ENCODE peak calls at places on chromosomes 7 and 10, in four cellular contexts. One of them, this sample, is unnamed.

GRCh38 chr7:44449531-44449930 is 40.9 kb downstream of the NUDCD3 start:
- DNase-seq in A549: no peak
- DNase-seq in CD4-positive, alpha-beta memory T cell: no peak
- DNase-seq in ovary: no peak
- DNase-seq in this sample: no peak

GRCh38 chr10:86366033-86366901 is at the start of gene GRID1:
- DNase-seq in CD4-positive, alpha-beta memory T cell: no peak
- DNase-seq in ovary: peak
- DNase-seq in A549: no peak
- DNase-seq in this sample: peak

GRCh38 chr7:112877671-112878460 is 87.7 kb upstream of the TMEM168 start:
- DNase-seq in A549: no peak
- DNase-seq in ovary: no peak
- DNase-seq in CD4-positive, alpha-beta memory T cell: no peak
- DNase-seq in this sample: no peak

GRCh38 chr7:110534241-110534931 is 556.5 kb upstream of the LRRN3 start:
- DNase-seq in ovary: no peak
- DNase-seq in CD4-positive, alpha-beta memory T cell: no peak
- DNase-seq in A549: peak
- DNase-seq in this sample: peak

GRCh38 chr7:151025924-151026671 is 1.8 kb upstream of the ATG9B start:
- DNase-seq in ovary: no peak
- DNase-seq in A549: peak
- DNase-seq in CD4-positive, alpha-beta memory T cell: no peak
- DNase-seq in this sample: no peak

GRCh38 chr7:148772297-148773089 is 73.8 kb downstream of the CUL1 start:
- DNase-seq in CD4-positive, alpha-beta memory T cell: no peak
- DNase-seq in ovary: no peak
- DNase-seq in A549: peak
- DNase-seq in this sample: no peak

GRCh38 chr10:86343761-86344160 is 22.8 kb downstream of the GRID1 start:
- DNase-seq in CD4-positive, alpha-beta memory T cell: no peak
- DNase-seq in ovary: peak
- DNase-seq in A549: no peak
- DNase-seq in this sample: no peak

GRCh38 chr10:86969421-86970041 is 1.2 kb downstream of the ADIRF start:
- DNase-seq in CD4-positive, alpha-beta memory T cell: no peak
- DNase-seq in ovary: peak
- DNase-seq in A549: no peak
- DNase-seq in this sample: no peak

GRCh38 chr7:100208911-100209408 is 10.8 kb upstream of the PVRIG start:
- DNase-seq in A549: no peak
- DNase-seq in CD4-positive, alpha-beta memory T cell: no peak
- DNase-seq in ovary: no peak
- DNase-seq in this sample: no peak

GRCh38 chr10:132713421-132714095 is 72.4 kb downstream of the NKX6-2 start:
- DNase-seq in ovary: peak
- DNase-seq in CD4-positive, alpha-beta memory T cell: no peak
- DNase-seq in A549: no peak
- DNase-seq in this sample: no peak

GRCh38 chr10:80493482-80494021 is 39.4 kb downstream of the TSPAN14 start:
- DNase-seq in CD4-positive, alpha-beta memory T cell: peak
- DNase-seq in A549: peak
- DNase-seq in ovary: no peak
- DNase-seq in this sample: no peak

GRCh38 chr7:111198255-111198654 is 107.3 kb downstream of the LRRN3 start:
- DNase-seq in A549: peak
- DNase-seq in CD4-positive, alpha-beta memory T cell: no peak
- DNase-seq in ovary: no peak
- DNase-seq in this sample: no peak

GRCh38 chr10:73940634-73941221 is 29.8 kb downstream of the PLAU start:
- DNase-seq in ovary: peak
- DNase-seq in CD4-positive, alpha-beta memory T cell: peak
- DNase-seq in A549: peak
- DNase-seq in this sample: peak

GRCh38 chr10:113441871-113442270 is 111.0 kb upstream of the HABP2 start:
- DNase-seq in A549: no peak
- DNase-seq in ovary: no peak
- DNase-seq in CD4-positive, alpha-beta memory T cell: no peak
- DNase-seq in this sample: no peak

GRCh38 chr7:32958046-32959025 is 1.1 kb downstream of the FKBP9 start:
- DNase-seq in A549: peak
- DNase-seq in ovary: no peak
- DNase-seq in CD4-positive, alpha-beta memory T cell: no peak
- DNase-seq in this sample: no peak

GRCh38 chr7:68511281-68511680 is 1087.0 kb upstream of the AUTS2 start:
- DNase-seq in A549: no peak
- DNase-seq in CD4-positive, alpha-beta memory T cell: no peak
- DNase-seq in ovary: no peak
- DNase-seq in this sample: no peak

GRCh38 chr10:92847185-92847864 is 995 bp upstream of the EXOC6 start:
- DNase-seq in A549: no peak
- DNase-seq in CD4-positive, alpha-beta memory T cell: no peak
- DNase-seq in ovary: no peak
- DNase-seq in this sample: no peak

GRCh38 chr10:123462760-123463159 is 203.4 kb upstream of the GPR26 start:
- DNase-seq in CD4-positive, alpha-beta memory T cell: no peak
- DNase-seq in ovary: no peak
- DNase-seq in A549: no peak
- DNase-seq in this sample: no peak

GRCh38 chr10:98087309-98087708 is 47.1 kb upstream of the R3HCC1L start:
- DNase-seq in A549: no peak
- DNase-seq in ovary: no peak
- DNase-seq in CD4-positive, alpha-beta memory T cell: no peak
- DNase-seq in this sample: no peak

GRCh38 chr7:30880090-30880704 is 31.5 kb upstream of the AQP1 start:
- DNase-seq in CD4-positive, alpha-beta memory T cell: no peak
- DNase-seq in ovary: no peak
- DNase-seq in A549: no peak
- DNase-seq in this sample: no peak

GRCh38 chr7:151310578-151310977 is 31.0 kb upstream of the NUB1 start:
- DNase-seq in ovary: no peak
- DNase-seq in CD4-positive, alpha-beta memory T cell: no peak
- DNase-seq in A549: peak
- DNase-seq in this sample: no peak

GRCh38 chr10:99339077-99339476 is 9.9 kb downstream of the CNNM1 start:
- DNase-seq in CD4-positive, alpha-beta memory T cell: no peak
- DNase-seq in A549: peak
- DNase-seq in ovary: no peak
- DNase-seq in this sample: no peak

GRCh38 chr7:7920481-7920880 is 48.1 kb upstream of the GLCCI1 start:
- DNase-seq in CD4-positive, alpha-beta memory T cell: peak
- DNase-seq in ovary: no peak
- DNase-seq in A549: no peak
- DNase-seq in this sample: no peak

GRCh38 chr7:102890292-102890970 is 22.4 kb upstream of the LRRC17 start:
- DNase-seq in CD4-positive, alpha-beta memory T cell: no peak
- DNase-seq in A549: no peak
- DNase-seq in ovary: no peak
- DNase-seq in this sample: no peak

GRCh38 chr7:8154290-8154689 is 107.7 kb downstream of the ICA1 start:
- DNase-seq in A549: no peak
- DNase-seq in ovary: no peak
- DNase-seq in CD4-positive, alpha-beta memory T cell: no peak
- DNase-seq in this sample: no peak

GRCh38 chr7:81195033-81195432 is 276.2 kb upstream of the SEMA3C start:
- DNase-seq in CD4-positive, alpha-beta memory T cell: no peak
- DNase-seq in ovary: no peak
- DNase-seq in A549: no peak
- DNase-seq in this sample: no peak

GRCh38 chr10:34808789-34809745 is 6.0 kb downstream of the PARD3 start:
- DNase-seq in A549: no peak
- DNase-seq in CD4-positive, alpha-beta memory T cell: no peak
- DNase-seq in ovary: no peak
- DNase-seq in this sample: no peak

GRCh38 chr7:100824499-100825214 is 2.7 kb downstream of the EPHB4 start:
- DNase-seq in ovary: no peak
- DNase-seq in A549: no peak
- DNase-seq in CD4-positive, alpha-beta memory T cell: no peak
- DNase-seq in this sample: no peak

GRCh38 chr10:133122171-133122935 is 34.6 kb downstream of the ADGRA1 start:
- DNase-seq in A549: no peak
- DNase-seq in ovary: no peak
- DNase-seq in CD4-positive, alpha-beta memory T cell: no peak
- DNase-seq in this sample: no peak

GRCh38 chr7:23470290-23471089 is at the start of gene IGF2BP3:
- DNase-seq in CD4-positive, alpha-beta memory T cell: no peak
- DNase-seq in A549: peak
- DNase-seq in ovary: no peak
- DNase-seq in this sample: no peak

GRCh38 chr10:64091889-64092288 is 570.7 kb downstream of the REEP3 start:
- DNase-seq in CD4-positive, alpha-beta memory T cell: no peak
- DNase-seq in A549: peak
- DNase-seq in ovary: no peak
- DNase-seq in this sample: no peak

GRCh38 chr7:120961638-120962173 is 11.1 kb downstream of the ING3 start:
- DNase-seq in A549: no peak
- DNase-seq in CD4-positive, alpha-beta memory T cell: no peak
- DNase-seq in ovary: no peak
- DNase-seq in this sample: no peak

GRCh38 chr7:97307521-97308108 is 190.1 kb downstream of the SDHAF3 start:
- DNase-seq in CD4-positive, alpha-beta memory T cell: no peak
- DNase-seq in ovary: no peak
- DNase-seq in A549: no peak
- DNase-seq in this sample: no peak

GRCh38 chr7:140418653-140419052 is 14.8 kb downstream of the RAB19 start:
- DNase-seq in A549: no peak
- DNase-seq in CD4-positive, alpha-beta memory T cell: no peak
- DNase-seq in ovary: no peak
- DNase-seq in this sample: no peak

GRCh38 chr10:109746861-109747260 is 176.4 kb downstream of the XPNPEP1 start:
- DNase-seq in CD4-positive, alpha-beta memory T cell: no peak
- DNase-seq in A549: no peak
- DNase-seq in ovary: no peak
- DNase-seq in this sample: no peak

GRCh38 chr7:20141666-20142065 is 75.5 kb downstream of the MACC1 start:
- DNase-seq in A549: no peak
- DNase-seq in ovary: no peak
- DNase-seq in CD4-positive, alpha-beta memory T cell: no peak
- DNase-seq in this sample: no peak

GRCh38 chr7:15084368-15084767 is 181.8 kb upstream of the DGKB start:
- DNase-seq in ovary: no peak
- DNase-seq in CD4-positive, alpha-beta memory T cell: no peak
- DNase-seq in A549: no peak
- DNase-seq in this sample: no peak

GRCh38 chr10:124558339-124558685 is 96.7 kb downstream of the LHPP start:
- DNase-seq in ovary: no peak
- DNase-seq in A549: no peak
- DNase-seq in CD4-positive, alpha-beta memory T cell: no peak
- DNase-seq in this sample: no peak

GRCh38 chr10:124557167-124557566 is 95.5 kb downstream of the LHPP start:
- DNase-seq in ovary: no peak
- DNase-seq in A549: no peak
- DNase-seq in CD4-positive, alpha-beta memory T cell: no peak
- DNase-seq in this sample: no peak

GRCh38 chr10:124558901-124559321 is 97.3 kb downstream of the LHPP start:
- DNase-seq in A549: no peak
- DNase-seq in ovary: no peak
- DNase-seq in CD4-positive, alpha-beta memory T cell: no peak
- DNase-seq in this sample: no peak

GRCh38 chr10:124559372-124560132 is 97.9 kb downstream of the LHPP start:
- DNase-seq in ovary: no peak
- DNase-seq in A549: no peak
- DNase-seq in CD4-positive, alpha-beta memory T cell: no peak
- DNase-seq in this sample: no peak

GRCh38 chr10:124557648-124558338 is 96.2 kb downstream of the LHPP start:
- DNase-seq in ovary: no peak
- DNase-seq in A549: no peak
- DNase-seq in CD4-positive, alpha-beta memory T cell: no peak
- DNase-seq in this sample: no peak
- H3K27ac ChIP-seq in ovary: no peak
- H3K27ac ChIP-seq in A549: no peak
- H3K27ac ChIP-seq in CD4-positive, alpha-beta memory T cell: no peak
- H3K27ac ChIP-seq in this sample: peak

GRCh38 chr10:76422769-76423168 is 991.3 kb downstream of the LRMDA start:
- DNase-seq in A549: no peak
- DNase-seq in CD4-positive, alpha-beta memory T cell: no peak
- DNase-seq in ovary: no peak
- DNase-seq in this sample: no peak
- H3K27ac ChIP-seq in A549: no peak
- H3K27ac ChIP-seq in CD4-positive, alpha-beta memory T cell: no peak
- H3K27ac ChIP-seq in ovary: no peak
- H3K27ac ChIP-seq in this sample: no peak

DNA sequence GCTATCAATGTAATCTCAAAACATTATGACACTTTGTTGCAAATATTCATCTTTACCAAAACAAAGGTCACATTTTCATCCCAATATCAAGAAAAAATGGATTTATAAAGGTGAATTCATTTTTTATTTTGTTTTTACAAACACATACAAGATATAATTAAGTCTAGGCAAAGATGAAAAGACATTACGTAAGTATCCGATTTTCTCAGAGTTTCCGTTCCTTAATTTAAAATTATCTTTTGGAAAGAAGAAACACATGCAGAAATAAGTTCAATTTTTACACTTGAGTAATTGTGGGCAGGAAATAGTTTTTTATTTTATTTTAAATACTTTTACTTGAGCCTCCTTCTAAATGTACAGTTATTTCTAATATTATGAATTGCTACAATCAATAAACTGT is 24.6 kb downstream of the RTKN2 start:
- DNase-seq in ovary: no peak
- DNase-seq in A549: no peak
- DNase-seq in CD4-positive, alpha-beta memory T cell: no peak
- DNase-seq in this sample: no peak
- H3K27ac ChIP-seq in ovary: no peak
- H3K27ac ChIP-seq in A549: peak
- H3K27ac ChIP-seq in CD4-positive, alpha-beta memory T cell: peak
- H3K27ac ChIP-seq in this sample: no peak

GRCh38 chr10:33270971-33271370 is 63.5 kb downstream of the NRP1 start:
- DNase-seq in CD4-positive, alpha-beta memory T cell: no peak
- DNase-seq in A549: no peak
- DNase-seq in ovary: no peak
- DNase-seq in this sample: no peak
- H3K27ac ChIP-seq in CD4-positive, alpha-beta memory T cell: no peak
- H3K27ac ChIP-seq in A549: peak
- H3K27ac ChIP-seq in ovary: no peak
- H3K27ac ChIP-seq in this sample: no peak

GRCh38 chr10:70492786-70493659 is 14.5 kb downstream of the PALD1 start:
- DNase-seq in CD4-positive, alpha-beta memory T cell: no peak
- DNase-seq in A549: no peak
- DNase-seq in ovary: no peak
- DNase-seq in this sample: no peak
- H3K27ac ChIP-seq in CD4-positive, alpha-beta memory T cell: no peak
- H3K27ac ChIP-seq in A549: no peak
- H3K27ac ChIP-seq in ovary: no peak
- H3K27ac ChIP-seq in this sample: no peak

GRCh38 chr10:12355384-12355783 is 6.0 kb downstream of the CAMK1D start:
- DNase-seq in CD4-positive, alpha-beta memory T cell: no peak
- DNase-seq in A549: no peak
- DNase-seq in ovary: no peak
- DNase-seq in this sample: no peak
- H3K27ac ChIP-seq in CD4-positive, alpha-beta memory T cell: no peak
- H3K27ac ChIP-seq in A549: no peak
- H3K27ac ChIP-seq in ovary: no peak
- H3K27ac ChIP-seq in this sample: no peak

This sample was measured in breast epithelium.